ENCODE peak calls at places on chromosomes 6 and 20, in five cellular contexts. T is tibial nerve, W is glutamatergic neuron, K is GM06990, B is GM10248. H is an unnamed sample.

GRCh38 chr20:34439168-34439567 is 76.1 kb downstream of the ITCH start:
- DNase-seq in T (no peak), W (no peak), K (no peak), B (no peak), H (no peak)

GRCh38 chr20:63698739-63699465 is 2.5 kb downstream of the TNFRSF6B start:
- DNase-seq in T (no peak), W (no peak), K (peak), B (peak), H (peak)

GRCh38 chr6:4941782-4942672 is 61.8 kb downstream of the RPP40 start:
- DNase-seq in T (no peak), W (no peak), K (peak), B (peak), H (peak)

GRCh38 chr20:20554951-20555350 is 157.5 kb downstream of the RALGAPA2 start:
- DNase-seq in T (no peak), W (no peak), K (no peak), B (no peak), H (no peak)

GRCh38 chr6:6891074-6891754 is 216.5 kb upstream of the RREB1 start:
- DNase-seq in T (no peak), W (no peak), K (no peak), B (no peak), H (no peak)

GRCh38 chr6:125287718-125288117 is 14.0 kb downstream of the HDDC2 start:
- DNase-seq in T (no peak), W (no peak), K (no peak), B (no peak), H (no peak)

GRCh38 chr20:16362642-16363041 is 210.6 kb downstream of the KIF16B start:
- DNase-seq in T (no peak), W (no peak), K (no peak), B (no peak), H (no peak)

GRCh38 chr6:42292002-42292735 is 74.5 kb upstream of the MRPS10 start:
- DNase-seq in T (no peak), W (no peak), K (no peak), B (no peak), H (peak)

GRCh38 chr20:40687384-40688128 is 1.5 kb downstream of the MAFB start:
- DNase-seq in T (no peak), W (peak), K (no peak), B (no peak), H (no peak)

GRCh38 chr20:49435639-49436038 is 46.8 kb downstream of the KCNB1 start:
- DNase-seq in T (no peak), W (no peak), K (no peak), B (no peak), H (no peak)

GRCh38 chr20:32050851-32051556 is 1.0 kb upstream of the HCK start:
- DNase-seq in T (no peak), W (no peak), K (peak), B (peak), H (peak)

GRCh38 chr6:113120577-113121285 is 736.4 kb upstream of the MARCKS start:
- DNase-seq in T (no peak), W (no peak), K (no peak), B (no peak), H (peak)

GRCh38 chr6:133645000-133645619 is 243.8 kb upstream of the TCF21 start:
- DNase-seq in T (no peak), W (no peak), K (no peak), B (no peak), H (no peak)

GRCh38 chr6:41080623-41081022 is 7.8 kb downstream of the NFYA start:
- DNase-seq in T (no peak), W (no peak), K (no peak), B (no peak), H (no peak)

GRCh38 chr6:53931086-53931485 is 136.3 kb downstream of the LRRC1 start:
- DNase-seq in T (no peak), W (no peak), K (no peak), B (no peak), H (no peak)

GRCh38 chr6:51480040-51480439 is 607.4 kb downstream of the PKHD1 start:
- DNase-seq in T (no peak), W (no peak), K (no peak), B (no peak), H (no peak)

GRCh38 chr6:8182209-8182845 is 80.0 kb upstream of the EEF1E1 start:
- DNase-seq in T (no peak), W (no peak), K (no peak), B (no peak), H (no peak)

GRCh38 chr6:24858154-24858801 is 59.6 kb upstream of the ARMH2 start:
- DNase-seq in T (no peak), W (no peak), K (peak), B (peak), H (peak)

GRCh38 chr6:36054965-36055364 is 27.4 kb downstream of the MAPK14 start:
- DNase-seq in T (no peak), W (no peak), K (no peak), B (no peak), H (no peak)

GRCh38 chr6:94349227-94349626 is 929.9 kb upstream of the EPHA7 start:
- DNase-seq in T (no peak), W (no peak), K (no peak), B (no peak), H (no peak)

GRCh38 chr6:44470106-44470446 is 82.6 kb downstream of the CDC5L start:
- DNase-seq in T (no peak), W (no peak), K (no peak), B (no peak), H (no peak)

GRCh38 chr6:157597461-157598312 is 216.7 kb downstream of the ZDHHC14 start:
- DNase-seq in T (no peak), W (peak), K (peak), B (peak), H (peak)

GRCh38 chr6:13159295-13159694 is 169.0 kb downstream of the TBC1D7 start:
- DNase-seq in T (no peak), W (no peak), K (no peak), B (no peak), H (no peak)

GRCh38 chr20:24836900-24837299 is 112.2 kb upstream of the CST7 start:
- DNase-seq in T (no peak), W (no peak), K (no peak), B (no peak), H (no peak)

GRCh38 chr20:53735536-53736050 is 142.0 kb upstream of the ZNF217 start:
- DNase-seq in T (no peak), W (no peak), K (no peak), B (no peak), H (peak)

GRCh38 chr6:13478525-13478962 is 8.9 kb downstream of the GFOD1 start:
- DNase-seq in T (no peak), W (no peak), K (peak), B (peak), H (no peak)

GRCh38 chr20:40771848-40772247 is 82.8 kb upstream of the MAFB start:
- DNase-seq in T (no peak), W (no peak), K (no peak), B (no peak), H (no peak)

GRCh38 chr6:18388942-18389341 is 1.8 kb downstream of the RNF144B start:
- DNase-seq in T (no peak), W (no peak), K (no peak), B (no peak), H (no peak)

GRCh38 chr20:59933849-59934585 is 580 bp upstream of the SYCP2 start:
- DNase-seq in T (peak), W (peak), K (peak), B (peak), H (peak)

GRCh38 chr20:46305973-46306360 is 2.3 kb downstream of the CDH22 start:
- DNase-seq in T (no peak), W (no peak), K (no peak), B (no peak), H (no peak)

GRCh38 chr20:3777381-3777725 is 3.9 kb downstream of the SPEF1 start:
- DNase-seq in T (no peak), W (no peak), K (no peak), B (no peak), H (no peak)

GRCh38 chr20:25247100-25247665 is 702 bp upstream of the PYGB start:
- DNase-seq in T (peak), W (peak), K (no peak), B (no peak), H (peak)

GRCh38 chr20:32199006-32199405 is 8.5 kb downstream of the PLAGL2 start:
- DNase-seq in T (no peak), W (no peak), K (no peak), B (no peak), H (no peak)

GRCh38 chr20:16747291-16747811 is 807 bp upstream of the OTOR start:
- DNase-seq in T (no peak), W (no peak), K (no peak), B (no peak), H (no peak)

GRCh38 chr6:6915813-6916547 is 191.8 kb upstream of the RREB1 start:
- DNase-seq in T (peak), W (no peak), K (no peak), B (no peak), H (no peak)

GRCh38 chr20:39619386-39619785 is 657.2 kb downstream of the DHX35 start:
- DNase-seq in T (no peak), W (no peak), K (no peak), B (no peak), H (no peak)

DNA sequence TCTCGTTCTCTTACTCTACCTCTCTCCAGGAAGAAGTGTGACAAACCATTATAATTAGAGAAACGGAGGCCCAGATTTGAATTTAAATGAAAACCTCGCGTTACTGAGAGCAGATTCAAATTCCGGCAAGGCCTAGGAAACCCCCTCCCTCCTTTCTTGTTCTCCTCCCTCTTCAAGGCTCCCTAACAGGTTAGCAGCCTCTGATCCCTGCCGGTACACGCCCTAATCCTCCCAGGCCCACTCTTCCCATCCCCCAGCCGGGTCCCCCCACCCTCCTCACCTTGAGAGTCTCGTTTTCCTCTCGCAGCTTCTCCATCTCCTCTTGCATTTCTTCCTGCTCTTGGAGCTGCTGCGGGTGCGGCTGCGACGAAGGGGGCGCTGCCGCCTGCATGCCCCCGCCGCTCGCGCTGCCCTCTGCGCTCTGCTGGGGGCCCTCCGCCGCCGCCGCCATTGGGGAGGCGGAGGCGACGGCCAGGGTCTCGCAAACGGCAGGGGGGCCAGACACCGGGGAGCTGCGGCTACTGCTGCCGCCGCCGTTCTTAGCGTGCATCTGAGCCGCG is 3.8 kb downstream of the MTCL3 start:
- DNase-seq in T (no peak), W (peak), K (no peak), B (peak), H (no peak)
- TF ChIP-seq CTCF in T (no peak), W (no peak), K (no peak), B (no peak), H (no peak)

GRCh38 chr6:55445648-55446204 is 118.5 kb downstream of the GFRAL start:
- DNase-seq in T (no peak), W (no peak), K (peak), B (peak), H (peak)
- TF ChIP-seq CTCF in T (peak), W (peak), K (peak), B (peak), H (peak)

GRCh38 chr6:115838763-115839401 is 221.8 kb downstream of the FRK start:
- DNase-seq in T (no peak), W (peak), K (no peak), B (peak), H (peak)
- TF ChIP-seq CTCF in T (no peak), W (peak), K (peak), B (peak), H (peak)

GRCh38 chr6:30721198-30722024 is 1.3 kb downstream of the TUBB start:
- DNase-seq in T (peak), W (peak), K (peak), B (peak), H (peak)
- TF ChIP-seq CTCF in T (peak), W (peak), K (no peak), B (peak), H (peak)

DNA sequence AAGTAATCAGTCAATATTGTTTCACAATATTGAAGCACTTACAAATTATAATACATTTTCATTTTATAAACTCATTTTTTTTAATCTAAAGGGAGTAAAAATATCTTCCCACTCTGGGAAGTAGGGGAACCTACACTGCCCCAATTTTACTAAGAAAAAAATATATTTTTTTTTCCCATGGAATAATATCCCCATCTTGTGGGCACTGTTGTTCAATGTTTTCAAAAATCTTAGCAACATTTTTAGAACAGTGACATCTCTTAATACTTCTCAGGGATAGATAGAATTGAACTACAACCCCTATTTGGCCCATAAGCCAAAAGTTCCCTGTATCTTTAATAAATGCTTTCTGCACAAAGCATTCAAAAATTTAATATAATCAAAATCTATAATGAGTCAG is 42.9 kb downstream of the ARHGAP18 start:
- DNase-seq in T (no peak), W (no peak), K (no peak), B (no peak), H (no peak)
- TF ChIP-seq CTCF in T (no peak), W (no peak), K (no peak), B (no peak), H (no peak)

GRCh38 chr6:33277663-33278391 is 904 bp downstream of the B3GALT4 start:
- DNase-seq in T (no peak), W (no peak), K (peak), B (peak), H (peak)

GRCh38 chr6:33276581-33276863 is 401 bp upstream of the B3GALT4 start:
- DNase-seq in T (no peak), W (no peak), K (no peak), B (no peak), H (no peak)

GRCh38 chr6:33278392-33278741 is 1.4 kb downstream of the B3GALT4 start:
- DNase-seq in T (no peak), W (no peak), K (no peak), B (no peak), H (no peak)

GRCh38 chr6:33278810-33279209 is 1.9 kb downstream of the B3GALT4 start:
- DNase-seq in T (no peak), W (no peak), K (no peak), B (no peak), H (no peak)

GRCh38 chr6:33276864-33277662 is at the start of gene B3GALT4:
- DNase-seq in T (peak), W (peak), K (peak), B (peak), H (peak)
- TF ChIP-seq CTCF in T (peak), W (peak), K (peak), B (peak), H (peak)

H was measured in GM12865.